ENCODE peak calls at places on chromosomes 16 and 17, in six cellular contexts. S is H9, N is PC-3, I is K562, W is neuronal stem cell, Q is mesenchymal stem cell. T is an unnamed sample.

GRCh38 chr16:24626251-24626650 is 86.9 kb downstream of the RBBP6 start:
- DNase-seq in S (no peak), N (peak; percentile 35), I (no peak), W (no peak), Q (peak; percentile 40), T (no peak)

GRCh38 chr16:73601911-73602310 is 554.0 kb upstream of the ZFHX3 start:
- DNase-seq in S (no peak), N (no peak), I (no peak), W (no peak), Q (no peak), T (no peak)

GRCh38 chr17:48603959-48604769 is 622 bp downstream of the HOXB6 start:
- DNase-seq in S (peak; percentile 81), N (peak; percentile 79), I (peak; percentile 73), W (no peak), Q (peak; percentile 80), T (no peak)

GRCh38 chr17:79156463-79157095 is 82.0 kb downstream of the ENGASE start:
- DNase-seq in S (no peak), N (no peak), I (no peak), W (no peak), Q (no peak), T (no peak)

GRCh38 chr16:51408357-51408756 is 257.3 kb upstream of the SALL1 start:
- DNase-seq in S (no peak), N (peak; percentile 3), I (no peak), W (no peak), Q (peak; percentile 12), T (peak; percentile 14)

GRCh38 chr16:569445-570254 is at the start of gene PIGQ:
- DNase-seq in S (peak; percentile 83), N (peak; percentile 48), I (peak; percentile 89), W (peak; percentile 74), Q (peak; percentile 79), T (peak; percentile 70)

GRCh38 chr16:74700206-74701040 is at the start of gene MLKL:
- DNase-seq in S (peak; percentile 54), N (peak; percentile 62), I (peak; percentile 45), W (no peak), Q (peak; percentile 73), T (peak; percentile 62)

GRCh38 chr17:69581061-69581955 is 166.8 kb downstream of the MAP2K6 start:
- DNase-seq in S (peak; percentile 34), N (no peak), I (no peak), W (no peak), Q (peak; percentile 55), T (no peak)

GRCh38 chr16:85583491-85584181 is 29.5 kb upstream of the GSE1 start:
- DNase-seq in S (no peak), N (no peak), I (no peak), W (peak; percentile 65), Q (peak; percentile 97), T (no peak)

GRCh38 chr17:7234100-7235012 is at the start of gene DVL2:
- DNase-seq in S (peak; percentile 98), N (peak; percentile 87), I (peak; percentile 79), W (peak; percentile 92), Q (peak; percentile 95), T (peak; percentile 88)

DNA sequence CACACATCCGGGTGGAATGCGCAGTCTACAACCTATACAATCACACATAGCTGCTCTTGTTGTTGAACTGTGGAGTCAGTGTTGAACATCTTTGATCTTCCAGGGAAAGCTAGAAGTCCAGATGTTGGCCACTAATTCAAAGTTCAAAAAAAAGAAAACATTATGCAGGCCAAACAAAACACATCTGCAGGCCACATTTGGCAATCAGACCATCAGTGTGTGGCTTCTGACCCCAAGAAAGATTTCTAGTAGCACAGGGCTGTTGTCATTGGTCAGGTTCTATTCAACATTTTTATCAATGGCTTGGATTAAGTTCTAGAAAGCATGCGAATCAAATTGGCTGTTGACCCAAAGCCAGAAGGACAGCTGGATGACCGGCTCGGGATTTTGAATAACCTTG is 187.4 kb downstream of the RGS9 start:
- DNase-seq in S (no peak), N (no peak), I (no peak), W (no peak), Q (no peak), T (no peak)
- H3K9ac ChIP-seq in S (no peak overlapping the region), N (no peak overlapping the region), I (no peak overlapping the region), W (no peak overlapping the region), Q (no peak overlapping the region), T (no peak overlapping the region)

DNA sequence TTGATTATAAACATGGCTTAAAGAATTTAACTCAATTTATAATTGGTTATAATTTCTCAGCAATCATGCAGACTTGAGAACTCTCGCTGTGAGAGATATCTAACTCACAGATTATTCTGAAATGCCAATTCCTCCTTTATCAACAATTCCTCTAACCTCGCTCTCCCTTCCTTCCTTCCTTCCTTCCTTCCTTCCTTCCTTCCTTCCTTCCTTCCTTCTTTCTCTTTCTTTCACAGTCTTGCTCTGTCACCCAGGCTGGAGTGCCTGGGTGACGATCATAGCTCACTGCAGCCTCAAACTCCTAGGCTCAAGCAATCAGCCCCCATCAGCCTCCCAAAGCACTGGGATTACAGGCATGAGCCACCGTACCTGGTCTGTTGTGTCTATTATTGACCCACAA is 42.4 kb downstream of the CHD9 start:
- DNase-seq in S (no peak), N (no peak), I (no peak), W (no peak), Q (no peak), T (no peak)
- H3K9ac ChIP-seq in S (no peak overlapping the region), N (no peak overlapping the region), I (no peak overlapping the region), W (no peak overlapping the region), Q (no peak overlapping the region), T (no peak overlapping the region)

GRCh38 chr16:86597880-86598606 is 19.7 kb downstream of the FOXL1 start:
- DNase-seq in S (no peak), N (no peak), I (peak; percentile 43), W (no peak), Q (no peak), T (no peak)
- H3K9ac ChIP-seq in S (no peak overlapping the region), N (no peak overlapping the region), I (no peak overlapping the region), W (no peak overlapping the region), Q (no peak overlapping the region), T (no peak overlapping the region)

GRCh38 chr16:55656695-55657092 is 906 bp downstream of the SLC6A2 start:
- DNase-seq in S (peak; percentile 55), N (no peak), I (no peak), W (no peak), Q (no peak), T (no peak)

GRCh38 chr16:55655381-55655708 is 443 bp upstream of the SLC6A2 start:
- DNase-seq in S (no peak), N (no peak), I (no peak), W (no peak), Q (no peak), T (no peak)

GRCh38 chr16:55657616-55658015 is 1.8 kb downstream of the SLC6A2 start:
- DNase-seq in S (no peak), N (no peak), I (no peak), W (no peak), Q (no peak), T (no peak)

GRCh38 chr16:55653106-55653505 is 2.7 kb upstream of the SLC6A2 start:
- DNase-seq in S (no peak), N (no peak), I (no peak), W (no peak), Q (no peak), T (no peak)

DNA sequence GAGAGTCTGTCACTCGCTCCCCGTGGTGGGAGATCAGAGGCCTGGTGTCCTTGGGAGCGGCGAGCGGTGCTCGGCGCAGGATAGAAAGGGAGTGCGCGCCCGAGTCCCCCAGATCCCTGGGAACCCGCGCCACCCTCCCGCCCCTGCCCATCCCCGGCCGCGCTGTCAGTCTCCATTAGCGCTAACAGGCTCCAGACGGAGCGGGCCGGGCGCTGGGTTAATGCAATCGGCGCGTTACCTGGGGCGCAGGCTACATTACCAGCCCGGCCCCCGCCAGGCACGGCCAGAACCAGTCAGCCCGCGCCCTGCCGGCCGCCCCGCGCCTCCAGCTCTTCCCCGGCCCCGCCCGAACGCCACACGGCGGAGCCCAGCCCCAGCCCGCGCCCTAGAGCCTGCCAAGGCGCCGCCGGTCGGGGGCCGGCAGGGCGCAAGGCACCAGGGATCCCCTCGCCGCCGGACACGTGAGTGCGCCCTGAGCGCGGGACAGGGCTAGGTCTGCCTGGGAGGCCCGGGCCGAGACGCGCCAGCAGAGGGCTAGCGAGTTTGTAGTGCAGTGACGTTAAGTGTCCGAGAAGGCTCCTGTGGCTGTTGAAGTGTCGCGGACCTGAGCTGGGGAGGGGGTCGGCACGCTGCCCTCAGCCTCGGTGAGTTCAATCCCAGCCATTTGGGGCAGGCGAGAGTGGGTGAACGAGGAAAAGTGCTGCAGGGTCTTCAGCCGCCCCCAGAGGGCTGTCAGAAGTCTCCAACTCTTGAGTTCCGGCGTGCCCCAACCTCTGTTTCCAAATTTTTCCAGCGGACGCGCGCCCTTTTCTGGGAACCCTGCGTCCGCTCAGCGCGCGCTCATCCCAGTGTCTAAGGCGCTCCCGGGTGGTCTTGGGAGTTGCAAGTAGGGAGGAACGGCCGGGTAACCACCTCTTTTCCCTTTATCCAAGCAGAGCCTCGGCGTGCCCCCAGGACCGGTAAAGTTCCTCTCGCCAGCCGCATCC is at the start of gene SLC6A2:
- DNase-seq in S (peak; percentile 78), N (no peak), I (no peak), W (peak; percentile 46), Q (no peak), T (no peak)
- H3K9ac ChIP-seq in S (no peak within 1 kb of the TSS), N (no peak within 1 kb of the TSS), I (no peak within 1 kb of the TSS), W (peak within 1 kb of the TSS; percentile 47), Q (no peak within 1 kb of the TSS), T (no peak within 1 kb of the TSS)

DNA sequence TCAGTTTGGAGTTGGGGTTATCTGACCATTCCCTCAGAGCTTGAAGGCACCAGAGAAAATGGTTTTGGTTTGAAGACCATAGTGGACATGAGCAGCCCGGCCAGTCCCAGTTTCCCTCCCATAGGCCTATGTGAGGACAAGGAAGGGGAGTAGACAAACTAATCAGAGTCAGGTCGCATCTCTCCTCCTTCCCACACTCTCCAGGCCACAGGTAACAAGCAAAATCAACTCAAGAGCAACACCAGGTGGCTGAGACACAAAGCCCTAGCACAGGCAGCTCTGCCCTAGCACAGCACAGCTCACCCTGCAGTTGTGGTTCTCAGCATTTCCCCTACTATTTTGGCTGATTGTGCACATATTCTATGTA is 7.2 kb downstream of the SUPT4H1 start:
- DNase-seq in S (no peak), N (no peak), I (no peak), W (no peak), Q (no peak), T (no peak)
- H3K9ac ChIP-seq in S (no peak overlapping the region), N (no peak overlapping the region), I (no peak overlapping the region), W (no peak overlapping the region), Q (no peak overlapping the region), T (no peak overlapping the region)

DNA sequence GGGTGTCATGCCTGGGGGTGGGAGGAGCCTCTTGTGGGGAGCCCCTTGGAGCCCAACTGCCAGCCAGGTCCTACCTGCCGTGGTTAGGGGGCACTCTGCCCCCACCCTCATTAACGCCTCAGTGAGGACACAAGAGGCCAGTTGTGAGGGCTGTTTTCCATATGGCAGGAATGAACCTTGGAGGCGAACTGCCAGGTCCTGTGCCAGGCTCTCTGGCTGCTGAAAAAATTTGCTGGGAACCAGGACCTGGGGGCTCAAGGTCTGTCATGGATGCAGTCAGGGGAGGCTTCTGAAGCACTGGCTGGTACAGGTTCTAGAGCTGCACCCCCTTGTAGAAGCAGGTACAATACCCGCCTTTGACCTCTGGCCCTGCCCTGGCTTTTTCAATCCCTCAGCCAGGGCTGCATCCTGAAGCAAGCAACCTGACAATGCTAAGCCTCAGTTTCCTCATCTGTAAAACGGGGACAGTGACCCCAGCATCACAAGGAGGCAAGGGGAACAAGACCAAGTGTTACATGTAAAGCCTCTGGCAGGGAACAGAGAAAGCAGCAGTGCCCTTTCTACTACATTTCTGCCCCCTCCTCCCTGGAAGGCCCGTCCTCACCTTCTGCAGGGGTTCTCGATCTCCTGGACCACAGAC is 27.9 kb downstream of the LRRC75A start:
- DNase-seq in S (no peak), N (no peak), I (no peak), W (no peak), Q (no peak), T (no peak)
- H3K9ac ChIP-seq in S (no peak overlapping the region), N (no peak overlapping the region), I (no peak overlapping the region), W (no peak overlapping the region), Q (no peak overlapping the region), T (no peak overlapping the region)